ENCODE peak calls at places on chromosomes 4 and X, in five cellular contexts. D is NCI-H1092; E is naive thymus-derived CD4-positive, alpha-beta T cell; Q is central memory CD4-positive, alpha-beta T cell; N is fibroblast of villous mesenchyme. U is an unnamed sample.

GRCh38 chr4:70372760-70373159 is 10.2 kb upstream of the SMR3B start:
- DNase-seq in D (no peak), E (no peak), Q (no peak), N (no peak), U (no peak)

GRCh38 chr4:24704152-24704551 is 91.2 kb upstream of the SOD3 start:
- DNase-seq in D (no peak), E (no peak), Q (no peak), N (no peak), U (no peak)

GRCh38 chrX:135985123-135985973 is at the start of gene SLC9A6:
- DNase-seq in D (peak), E (peak), Q (peak), N (peak), U (peak)

GRCh38 chr4:17699380-17699779 is 82.0 kb downstream of the FAM184B start:
- DNase-seq in D (no peak), E (no peak), Q (no peak), N (no peak), U (no peak)

GRCh38 chrX:77451041-77451440 is 3.9 kb downstream of the FGF16 start:
- DNase-seq in D (no peak), E (no peak), Q (no peak), N (peak), U (no peak)

GRCh38 chr4:18020145-18020670 is 1.3 kb downstream of the LCORL start:
- DNase-seq in D (no peak), E (peak), Q (no peak), N (peak), U (peak)

GRCh38 chr4:52037730-52038108 is 380 bp downstream of the SGCB start:
- DNase-seq in D (peak), E (peak), Q (no peak), N (peak), U (no peak)

GRCh38 chr4:75545526-75545925 is 10.3 kb upstream of the ODAPH start:
- DNase-seq in D (no peak), E (no peak), Q (no peak), N (peak), U (no peak)

GRCh38 chr4:138199568-138200235 is 42.4 kb downstream of the SLC7A11 start:
- DNase-seq in D (no peak), E (no peak), Q (no peak), N (no peak), U (no peak)

U was measured in naive B cell.